ENCODE peak calls at places on chromosomes 7 and 10, in eight cellular contexts. L, M, B, I, Y, C, V and G are unnamed samples. For H3K36me3, the result is how much of the 10 kb centered on the place peaks cover.

GRCh38 chr7:98568891-98569290 is 48.2 kb upstream of the NPTX2 start:
- DNase-seq in L (no peak), M (no peak), B (no peak), I (no peak), Y (no peak), C (no peak), V (no peak), G (no peak)

GRCh38 chr10:97056003-97056630 is 129.6 kb downstream of the SLIT1 start:
- DNase-seq in L (no peak), M (peak), B (no peak), I (no peak), Y (no peak), C (no peak), V (no peak), G (no peak)

GRCh38 chr10:131207584-131208532 is 103.7 kb downstream of the TCERG1L start:
- DNase-seq in L (no peak), M (peak), B (no peak), I (peak), Y (no peak), C (no peak), V (peak), G (peak)

GRCh38 chr7:157815061-157816022 is 478.5 kb downstream of the DNAJB6 start:
- DNase-seq in L (no peak), M (peak), B (no peak), I (no peak), Y (no peak), C (no peak), V (no peak), G (no peak)

GRCh38 chr7:99272476-99273045 is at the start of gene MYH16:
- DNase-seq in L (peak), M (no peak), B (no peak), I (no peak), Y (no peak), C (no peak), V (no peak), G (no peak)

GRCh38 chr7:92259610-92260247 is 14.0 kb downstream of the ANKIB1 start:
- DNase-seq in L (no peak), M (no peak), B (no peak), I (no peak), Y (no peak), C (no peak), V (no peak), G (no peak)

GRCh38 chr7:53351681-53352080 is 316.2 kb downstream of the POM121L12 start:
- DNase-seq in L (no peak), M (no peak), B (no peak), I (no peak), Y (no peak), C (no peak), V (no peak), G (no peak)

GRCh38 chr7:85324145-85324799 is 137.4 kb upstream of the SEMA3D start:
- DNase-seq in L (no peak), M (no peak), B (no peak), I (no peak), Y (no peak), C (no peak), V (peak), G (no peak)

GRCh38 chr7:112995091-112995824 is 91.4 kb downstream of the GPR85 start:
- DNase-seq in L (peak), M (no peak), B (no peak), I (no peak), Y (no peak), C (no peak), V (peak), G (peak)

GRCh38 chr10:28566458-28566857 is 33.5 kb downstream of the WAC start:
- DNase-seq in L (peak), M (no peak), B (no peak), I (no peak), Y (no peak), C (no peak), V (no peak), G (no peak)

GRCh38 chr7:99387912-99388311 is 13.4 kb downstream of the ARPC1B start:
- DNase-seq in L (no peak), M (no peak), B (no peak), I (no peak), Y (no peak), C (no peak), V (no peak), G (no peak)

DNA sequence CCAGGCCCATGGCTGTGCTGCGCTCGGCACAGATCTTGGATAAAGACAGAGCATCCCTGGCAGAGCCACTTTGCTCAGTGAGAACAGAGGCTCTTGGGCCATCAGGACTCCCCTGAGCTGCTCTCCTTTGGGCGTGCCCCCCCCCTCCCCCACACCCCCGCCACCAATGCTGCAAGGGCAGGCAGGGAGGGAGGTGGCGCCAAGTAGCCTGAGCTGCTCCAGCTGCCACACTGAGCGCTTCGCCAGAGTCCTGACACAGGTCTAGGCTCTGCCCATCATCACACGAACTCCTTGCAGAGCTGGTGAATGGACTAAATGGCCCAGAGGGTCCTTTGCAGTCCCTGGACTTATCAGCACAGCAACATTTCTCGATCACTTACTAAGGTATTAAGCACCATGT is 12.5 kb downstream of the AKR1B1 start:
- DNase-seq in L (no peak), M (no peak), B (peak), I (no peak), Y (no peak), C (no peak), V (no peak), G (no peak)
- H3K36me3 ChIP-seq in L (under half), M (half or more), B (under half), I (under half), Y (under half), C (half or more), V (under half), G (half or more)

GRCh38 chr7:50226669-50227068 is 77.8 kb upstream of the IKZF1 start:
- DNase-seq in L (no peak), M (no peak), B (no peak), I (no peak), Y (no peak), C (no peak), V (no peak), G (no peak)
- H3K27ac ChIP-seq in L (no peak), M (no peak), B (no peak), I (no peak), Y (no peak), C (no peak), V (no peak), G (no peak)

DNA sequence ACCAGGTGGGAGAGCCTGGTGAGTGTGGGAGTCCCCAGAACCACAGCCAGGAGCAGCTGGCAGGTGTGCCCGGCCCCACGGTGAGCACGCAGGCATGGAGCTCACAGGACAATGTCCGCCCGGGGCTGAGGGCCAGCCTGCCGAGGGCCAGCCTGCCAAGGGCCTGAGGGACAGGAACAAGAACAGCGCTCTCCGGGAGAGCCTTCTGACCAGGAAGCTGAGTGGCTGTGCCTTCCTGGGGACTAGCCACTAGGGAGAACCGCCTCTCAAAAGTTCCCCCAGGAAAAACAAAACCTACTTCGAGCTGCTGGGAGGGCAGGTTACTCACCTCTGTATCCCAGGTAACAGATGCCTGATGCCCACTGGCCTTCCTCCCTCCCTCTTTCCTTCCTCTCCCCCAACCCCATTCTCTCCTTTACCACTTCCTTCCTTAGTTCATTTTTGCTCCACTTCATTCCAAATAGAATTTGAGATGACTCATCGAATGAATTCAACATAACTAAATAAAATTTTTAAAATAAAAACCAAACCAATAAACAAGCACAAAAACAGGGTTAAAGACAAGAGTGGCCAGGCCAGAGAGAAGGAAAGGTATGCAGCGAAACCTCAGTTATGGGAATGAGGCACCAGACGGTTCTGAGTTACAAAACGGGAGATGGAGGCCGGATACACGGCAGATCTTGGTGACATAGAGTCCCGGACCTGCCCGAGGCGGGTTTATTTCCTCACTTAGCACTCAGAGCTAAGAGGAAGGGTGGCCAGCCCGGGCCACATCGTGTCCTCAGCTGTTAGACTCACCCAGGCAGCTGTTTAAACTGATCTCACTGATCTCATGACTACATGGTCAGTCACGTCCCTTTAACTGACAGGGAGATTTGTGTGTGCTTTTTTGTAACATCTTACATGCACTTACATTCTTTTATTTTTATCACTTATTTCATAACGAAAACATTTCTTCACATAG is 128.5 kb downstream of the TNS3 start:
- DNase-seq in L (peak), M (peak), B (peak), I (peak), Y (peak), C (peak), V (peak), G (peak)
- H3K4me3 ChIP-seq in L (peak), M (peak), B (no peak), I (peak), Y (no peak), C (no peak), V (no peak), G (no peak)

GRCh38 chr7:135188298-135188984 is 17.9 kb upstream of the CYREN start:
- DNase-seq in L (no peak), M (no peak), B (no peak), I (no peak), Y (no peak), C (no peak), V (no peak), G (no peak)

GRCh38 chr7:135189221-135189662 is 18.7 kb upstream of the CYREN start:
- DNase-seq in L (no peak), M (no peak), B (no peak), I (no peak), Y (no peak), C (no peak), V (no peak), G (no peak)

GRCh38 chr7:135192914-135193536 is 18.3 kb downstream of the WDR91 start:
- DNase-seq in L (no peak), M (no peak), B (no peak), I (no peak), Y (no peak), C (no peak), V (no peak), G (no peak)

GRCh38 chr7:135189961-135190360 is 19.5 kb upstream of the CYREN start:
- DNase-seq in L (peak), M (no peak), B (peak), I (no peak), Y (no peak), C (no peak), V (no peak), G (no peak)

GRCh38 chr7:135190703-135191102 is 20.2 kb upstream of the CYREN start:
- DNase-seq in L (no peak), M (no peak), B (no peak), I (no peak), Y (no peak), C (no peak), V (no peak), G (no peak)
- H3K36me3 ChIP-seq in L (under half), M (half or more), B (under half), I (under half), Y (under half), C (half or more), V (under half), G (under half)

GRCh38 chr7:21167942-21168341 is 259.9 kb upstream of the SP4 start:
- DNase-seq in L (no peak), M (no peak), B (no peak), I (no peak), Y (no peak), C (no peak), V (no peak), G (no peak)

GRCh38 chr7:21175714-21176113 is 252.2 kb upstream of the SP4 start:
- DNase-seq in L (no peak), M (no peak), B (no peak), I (no peak), Y (no peak), C (no peak), V (no peak), G (no peak)

GRCh38 chr7:21169667-21170605 is 257.9 kb upstream of the SP4 start:
- DNase-seq in L (no peak), M (no peak), B (no peak), I (no peak), Y (no peak), C (no peak), V (peak), G (peak)
- H3K27ac ChIP-seq in L (no peak), M (no peak), B (no peak), I (no peak), Y (no peak), C (no peak), V (peak), G (no peak)

GRCh38 chr7:102424787-102425218 is 8.6 kb upstream of the ORAI2 start:
- DNase-seq in L (no peak), M (peak), B (no peak), I (no peak), Y (peak), C (no peak), V (no peak), G (no peak)

GRCh38 chr7:102426268-102427031 is 6.9 kb upstream of the ORAI2 start:
- DNase-seq in L (no peak), M (peak), B (no peak), I (no peak), Y (peak), C (no peak), V (no peak), G (no peak)

GRCh38 chr7:102429141-102429904 is 4.1 kb upstream of the ORAI2 start:
- DNase-seq in L (no peak), M (no peak), B (no peak), I (no peak), Y (no peak), C (no peak), V (no peak), G (no peak)

GRCh38 chr7:102424129-102424551 is 9.2 kb upstream of the ORAI2 start:
- DNase-seq in L (no peak), M (no peak), B (no peak), I (no peak), Y (no peak), C (no peak), V (peak), G (peak)

GRCh38 chr7:102425639-102426267 is 7.6 kb upstream of the ORAI2 start:
- DNase-seq in L (no peak), M (peak), B (no peak), I (no peak), Y (peak), C (no peak), V (no peak), G (peak)
- H3K4me3 ChIP-seq in L (no peak), M (peak), B (no peak), I (no peak), Y (no peak), C (no peak), V (no peak), G (no peak)

GRCh38 chr7:122397381-122397780 is 92.8 kb upstream of the FEZF1 start:
- DNase-seq in L (no peak), M (no peak), B (no peak), I (no peak), Y (no peak), C (no peak), V (no peak), G (no peak)

DNA sequence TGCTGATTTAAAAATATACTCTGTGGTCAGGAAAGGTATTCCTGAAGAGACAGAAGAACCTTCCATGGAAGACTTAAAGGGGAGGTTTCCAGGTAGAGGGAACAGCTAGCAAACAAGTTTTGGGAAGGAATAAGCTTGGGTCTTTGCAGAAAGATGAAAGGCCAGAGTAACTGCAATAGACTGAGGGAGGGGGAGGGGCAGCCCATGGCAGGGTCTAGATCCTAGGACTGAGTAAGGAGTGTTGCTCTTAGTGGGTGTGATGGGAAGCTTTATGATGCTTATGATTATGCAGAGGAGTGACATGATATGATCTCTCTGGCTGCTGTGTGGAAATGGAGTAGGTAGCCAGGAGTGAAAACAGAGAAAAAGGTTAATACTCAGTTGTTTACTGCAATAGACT is 90.0 kb upstream of the FEZF1 start:
- DNase-seq in L (no peak), M (no peak), B (no peak), I (no peak), Y (no peak), C (no peak), V (no peak), G (no peak)
- H3K36me3 ChIP-seq in L (under half), M (under half), B (under half), I (under half), Y (under half), C (under half), V (under half), G (under half)